ENCODE peak calls at places on chromosomes 4 and X, in ten cellular contexts. P is hepatocyte, U is A549, G is IMR-90, V is GM23338, N is upper lobe of left lung, R is cardiac muscle cell, F is neural progenitor cell, B is PC-3, A is SK-N-SH. S is an unnamed sample.

GRCh38 chr4:170743633-170744032 is 653.9 kb upstream of the AADAT start:
- DNase-seq in P (peak; percentile 17), U (no peak), G (no peak), V (no peak), N (peak; percentile 15), R (no peak), F (no peak), B (no peak), A (no peak), S (no peak)

GRCh38 chr4:77336411-77337142 is 179.6 kb downstream of the CCNG2 start:
- DNase-seq in P (no peak), U (no peak), G (no peak), V (no peak), N (no peak), R (no peak), F (no peak), B (no peak), A (no peak), S (no peak)

GRCh38 chrX:33721927-33722326 is 410.2 kb downstream of the FAM47A start:
- DNase-seq in P (no peak), U (no peak), G (no peak), V (no peak), N (no peak), R (no peak), F (no peak), B (no peak), A (no peak), S (no peak)

GRCh38 chrX:136115124-136115908 is 32.0 kb upstream of the FHL1 start:
- DNase-seq in P (no peak), U (no peak), G (peak; percentile 16), V (no peak), N (no peak), R (no peak), F (no peak), B (peak; percentile 19), A (no peak), S (no peak)

GRCh38 chr4:2341261-2341841 is 77.1 kb downstream of the ZFYVE28 start:
- DNase-seq in P (peak; percentile 6), U (no peak), G (no peak), V (no peak), N (peak; percentile 79), R (no peak), F (no peak), B (no peak), A (no peak), S (no peak)

GRCh38 chrX:138756234-138756633 is 44.7 kb upstream of the FGF13 start:
- DNase-seq in P (peak; percentile 51), U (peak; percentile 11), G (no peak), V (peak; percentile 67), N (no peak), R (peak; percentile 77), F (peak; percentile 73), B (peak; percentile 73), A (no peak), S (no peak)

GRCh38 chrX:19515615-19516105 is 352 bp upstream of the MAP3K15 start:
- DNase-seq in P (no peak), U (peak; percentile 10), G (no peak), V (peak; percentile 25), N (peak; percentile 39), R (no peak), F (no peak), B (peak; percentile 6), A (peak; percentile 27), S (no peak)

GRCh38 chrX:24676403-24677024 is 17.2 kb upstream of the POLA1 start:
- DNase-seq in P (peak; percentile 43), U (peak; percentile 18), G (no peak), V (peak; percentile 50), N (no peak), R (peak; percentile 48), F (peak; percentile 54), B (peak; percentile 30), A (peak; percentile 38), S (no peak)

GRCh38 chr4:2082627-2083026 is 23.5 kb downstream of the NAT8L start:
- DNase-seq in P (no peak), U (no peak), G (no peak), V (no peak), N (no peak), R (no peak), F (no peak), B (no peak), A (no peak), S (no peak)

GRCh38 chr4:126124817-126125216 is 810.1 kb downstream of the FAT4 start:
- DNase-seq in P (no peak), U (no peak), G (no peak), V (no peak), N (no peak), R (no peak), F (no peak), B (no peak), A (no peak), S (no peak)

GRCh38 chr4:40763228-40763716 is 13.5 kb downstream of the NSUN7 start:
- DNase-seq in P (no peak), U (no peak), G (peak; percentile 51), V (no peak), N (no peak), R (no peak), F (no peak), B (no peak), A (no peak), S (no peak)

GRCh38 chrX:68685722-68686683 is 38.5 kb downstream of the STARD8 start:
- DNase-seq in P (peak; percentile 47), U (peak; percentile 50), G (peak; percentile 76), V (peak; percentile 72), N (peak; percentile 88), R (peak; percentile 19), F (peak; percentile 50), B (no peak), A (peak; percentile 49), S (no peak)

GRCh38 chr4:77240469-77241066 is 83.6 kb downstream of the CCNG2 start:
- DNase-seq in P (peak; percentile 84), U (peak; percentile 39), G (peak; percentile 49), V (peak; percentile 93), N (no peak), R (peak; percentile 77), F (peak; percentile 89), B (peak; percentile 74), A (peak; percentile 53), S (no peak)

GRCh38 chrX:40244980-40245379 is 147.2 kb upstream of the BCOR start:
- DNase-seq in P (no peak), U (no peak), G (peak; percentile 14), V (no peak), N (no peak), R (peak; percentile 27), F (peak; percentile 40), B (no peak), A (peak; percentile 68), S (no peak)

GRCh38 chrX:39527045-39527444 is 570.7 kb downstream of the BCOR start:
- DNase-seq in P (no peak), U (no peak), G (peak; percentile 13), V (no peak), N (no peak), R (no peak), F (no peak), B (no peak), A (no peak), S (no peak)

GRCh38 chr4:106034205-106034604 is 138.9 kb downstream of the NPNT start:
- DNase-seq in P (no peak), U (no peak), G (no peak), V (no peak), N (no peak), R (peak; percentile 26), F (no peak), B (no peak), A (no peak), S (no peak)

GRCh38 chr4:131534944-131535640 is 1614.0 kb upstream of the PCDH10 start:
- DNase-seq in P (no peak), U (no peak), G (no peak), V (no peak), N (no peak), R (no peak), F (no peak), B (no peak), A (no peak), S (no peak)

GRCh38 chr4:70651864-70652506 is 14.3 kb downstream of the JCHAIN start:
- DNase-seq in P (peak; percentile 38), U (peak; percentile 22), G (peak; percentile 52), V (peak; percentile 79), N (no peak), R (peak; percentile 38), F (peak; percentile 30), B (peak; percentile 77), A (peak; percentile 24), S (no peak)

GRCh38 chrX:154489182-154489581 is 1.2 kb downstream of the SLC10A3 start:
- DNase-seq in P (no peak), U (no peak), G (no peak), V (no peak), N (no peak), R (no peak), F (no peak), B (no peak), A (no peak), S (no peak)
- H3K4me3 ChIP-seq in P (no peak overlapping the region), U (no peak overlapping the region), G (no peak overlapping the region), V (no peak overlapping the region), N (peak overlapping the region; percentile 74), R (no peak overlapping the region), F (no peak overlapping the region), B (peak overlapping the region; percentile 78), A (peak overlapping the region; percentile 66), S (peak overlapping the region; percentile 72)

DNA sequence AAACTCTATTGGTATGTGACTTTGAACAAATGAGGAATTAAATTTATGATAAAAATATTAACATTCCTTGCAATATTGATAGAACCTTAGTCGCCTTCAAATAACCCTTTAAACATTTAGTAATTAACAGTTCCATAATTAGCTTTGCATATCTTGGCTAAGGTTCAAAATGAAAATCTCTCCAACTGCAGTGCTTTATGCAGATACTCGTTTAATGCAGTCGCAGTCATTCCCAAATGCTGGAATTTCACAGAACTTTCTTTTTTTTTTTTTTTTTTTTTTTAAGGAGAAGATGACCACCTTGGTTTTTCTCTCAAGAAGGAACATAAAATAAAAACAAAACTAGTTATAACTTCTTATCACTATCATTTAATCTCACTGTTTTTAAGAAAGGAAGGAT is 5.2 kb downstream of the RAPGEF2 start:
- DNase-seq in P (no peak), U (no peak), G (no peak), V (no peak), N (no peak), R (no peak), F (no peak), B (no peak), A (no peak), S (no peak)
- H3K27ac ChIP-seq in P (no peak overlapping the region), U (no peak overlapping the region), G (no peak overlapping the region), V (no peak overlapping the region), N (no peak overlapping the region), R (no peak overlapping the region), F (no peak overlapping the region), B (no peak overlapping the region), A (peak overlapping the region; percentile 36), S (no peak overlapping the region)

GRCh38 chrX:70422886-70423336 is at the start of gene GDPD2:
- DNase-seq in P (peak; percentile 58), U (peak; percentile 40), G (no peak), V (peak; percentile 77), N (peak; percentile 20), R (peak; percentile 52), F (peak; percentile 89), B (peak; percentile 54), A (peak; percentile 46), S (no peak)
- TF ChIP-seq CTCF in P (peak; percentile 41), U (peak; percentile 16), G (no peak), V (peak; percentile 60), N (no peak), R (no peak), F (peak; percentile 53), B (peak; percentile 63), A (peak; percentile 28), S (no peak)

DNA sequence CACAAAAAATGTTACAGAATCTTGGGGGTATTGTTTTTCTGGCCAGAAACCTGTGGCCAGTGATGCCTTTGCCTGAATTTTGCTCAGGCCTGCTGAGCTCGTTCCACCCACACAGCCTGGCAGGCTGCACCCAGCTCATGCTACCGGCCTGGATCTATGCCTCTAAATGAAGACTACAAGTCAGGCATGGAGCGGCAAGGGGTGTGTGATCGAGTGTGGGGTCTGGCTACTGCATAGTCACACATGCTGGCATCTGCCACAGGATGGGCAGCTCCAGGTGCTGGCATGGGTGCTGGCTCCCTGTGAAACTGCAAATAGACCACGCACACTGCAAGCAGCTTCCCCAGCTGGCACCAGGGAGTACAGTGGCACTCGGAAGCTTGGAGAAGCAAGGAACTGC is 323.1 kb upstream of the POU3F4 start:
- DNase-seq in P (no peak), U (no peak), G (no peak), V (no peak), N (peak; percentile 6), R (no peak), F (no peak), B (no peak), A (no peak), S (no peak)
- H3K4me3 ChIP-seq in P (no peak overlapping the region), U (no peak overlapping the region), G (no peak overlapping the region), V (no peak overlapping the region), N (no peak overlapping the region), R (no peak overlapping the region), F (no peak overlapping the region), B (no peak overlapping the region), A (no peak overlapping the region), S (no peak overlapping the region)

S was measured in coronary artery.